ENCODE peak calls at places on chromosomes 1 and 21, in nine cellular contexts. P is T-helper 2 cell; F is nucleus accumbens; A is left cardiac atrium; E is osteoblast; C is activated CD4-positive, alpha-beta T cell treated with anti-CD3 and anti-CD28 coated beads for 1 hour; Q is stimulated activated CD8-positive, alpha-beta memory T cell treated with anti-CD3 and anti-CD28 coated beads, Interleukin-15, amount 100 ng/mL, for 48 hours; H is HTR-8/SVneo; N is smooth muscle cell of the brain vasculature. Y is an unnamed sample.

GRCh38 chr1:227734546-227734857 is 600 bp downstream of the JMJD4 start:
- DNase-seq in P (no peak), F (no peak), A (no peak), E (peak; percentile 84), C (no peak), Q (no peak), H (no peak), N (no peak), Y (no peak)

GRCh38 chr1:225423518-225423855 is 4.4 kb downstream of the LBR start:
- DNase-seq in P (no peak), F (no peak), A (no peak), E (no peak), C (no peak), Q (no peak), H (no peak), N (no peak), Y (no peak)

GRCh38 chr1:180522204-180522497 is 19.8 kb upstream of the ACBD6 start:
- DNase-seq in P (no peak), F (no peak), A (no peak), E (no peak), C (no peak), Q (no peak), H (peak; percentile 36), N (no peak), Y (no peak)

GRCh38 chr1:107378602-107379265 is 237.9 kb downstream of the NTNG1 start:
- DNase-seq in P (no peak), F (no peak), A (no peak), E (no peak), C (no peak), Q (no peak), H (no peak), N (no peak), Y (no peak)

GRCh38 chr21:44697811-44698734 is 1.1 kb downstream of the KRTAP10-12 start:
- DNase-seq in P (no peak), F (no peak), A (no peak), E (peak; percentile 73), C (no peak), Q (no peak), H (no peak), N (peak; percentile 10), Y (no peak)

GRCh38 chr1:47664356-47664755 is 226.5 kb downstream of the FOXD2 start:
- DNase-seq in P (no peak), F (no peak), A (no peak), E (no peak), C (no peak), Q (no peak), H (no peak), N (no peak), Y (no peak)

GRCh38 chr1:222713091-222714012 is 988 bp downstream of the BROX start:
- DNase-seq in P (peak; percentile 92), F (peak; percentile 94), A (peak; percentile 94), E (peak; percentile 93), C (peak; percentile 79), Q (peak; percentile 87), H (peak; percentile 95), N (peak; percentile 89), Y (peak; percentile 92)

GRCh38 chr1:46193984-46194570 is 4.2 kb downstream of the POMGNT1 start:
- DNase-seq in P (no peak), F (no peak), A (no peak), E (no peak), C (no peak), Q (no peak), H (no peak), N (no peak), Y (no peak)

GRCh38 chr1:204348722-204349121 is 11.0 kb downstream of the PLEKHA6 start:
- DNase-seq in P (no peak), F (peak; percentile 53), A (peak; percentile 92), E (peak; percentile 82), C (no peak), Q (no peak), H (peak; percentile 67), N (no peak), Y (peak; percentile 72)

GRCh38 chr21:36385909-36386642 is 884 bp downstream of the CHAF1B start:
- DNase-seq in P (no peak), F (no peak), A (no peak), E (peak; percentile 85), C (no peak), Q (no peak), H (no peak), N (no peak), Y (no peak)

GRCh38 chr1:153598309-153599172 is 14.4 kb downstream of the S100A16 start:
- DNase-seq in P (no peak), F (no peak), A (no peak), E (peak; percentile 91), C (no peak), Q (peak; percentile 3), H (no peak), N (no peak), Y (no peak)

GRCh38 chr1:203306089-203306969 is 1.0 kb downstream of the BTG2 start:
- DNase-seq in P (no peak), F (peak; percentile 72), A (peak; percentile 92), E (peak; percentile 90), C (peak; percentile 41), Q (no peak), H (peak; percentile 82), N (no peak), Y (no peak)

Y was measured in glutamatergic neuron.